ENCODE peak calls at places on chromosomes 1 and 21, in six cellular contexts. One of them, this sample, is unnamed.

GRCh38 chr1:15070145-15070748 is 83.3 kb upstream of the TMEM51 start:
- DNase-seq in mammary epithelial cell: no peak
- DNase-seq in PC-3: no peak
- DNase-seq in psoas muscle: no peak
- DNase-seq in IMR-90: no peak
- DNase-seq in CD4-positive, alpha-beta T cell: no peak
- DNase-seq in this sample: no peak

GRCh38 chr1:228154685-228155571 is 5.2 kb downstream of the GJC2 start:
- DNase-seq in mammary epithelial cell: peak; percentile 44
- DNase-seq in PC-3: no peak
- DNase-seq in psoas muscle: no peak
- DNase-seq in IMR-90: no peak
- DNase-seq in CD4-positive, alpha-beta T cell: no peak
- DNase-seq in this sample: peak; percentile 11

GRCh38 chr1:179228783-179229213 is 679 bp downstream of the ABL2 start:
- DNase-seq in mammary epithelial cell: no peak
- DNase-seq in PC-3: peak; percentile 6
- DNase-seq in psoas muscle: peak; percentile 41
- DNase-seq in IMR-90: peak; percentile 15
- DNase-seq in CD4-positive, alpha-beta T cell: no peak
- DNase-seq in this sample: peak; percentile 40

GRCh38 chr1:53702287-53702805 is 36.6 kb downstream of the GLIS1 start:
- DNase-seq in mammary epithelial cell: no peak
- DNase-seq in PC-3: no peak
- DNase-seq in psoas muscle: no peak
- DNase-seq in IMR-90: no peak
- DNase-seq in CD4-positive, alpha-beta T cell: no peak
- DNase-seq in this sample: no peak

GRCh38 chr21:25518491-25518911 is 88.8 kb downstream of the MRPL39 start:
- DNase-seq in mammary epithelial cell: peak; percentile 5
- DNase-seq in PC-3: peak; percentile 8
- DNase-seq in psoas muscle: no peak
- DNase-seq in IMR-90: no peak
- DNase-seq in CD4-positive, alpha-beta T cell: no peak
- DNase-seq in this sample: no peak

GRCh38 chr1:110673805-110674336 is 869 bp downstream of the KCNA3 start:
- DNase-seq in mammary epithelial cell: no peak
- DNase-seq in PC-3: no peak
- DNase-seq in psoas muscle: no peak
- DNase-seq in IMR-90: no peak
- DNase-seq in CD4-positive, alpha-beta T cell: peak; percentile 16
- DNase-seq in this sample: no peak

GRCh38 chr1:206590025-206590834 is 22.0 kb downstream of the EIF2D start:
- DNase-seq in mammary epithelial cell: peak; percentile 96
- DNase-seq in PC-3: peak; percentile 98
- DNase-seq in psoas muscle: no peak
- DNase-seq in IMR-90: peak; percentile 80
- DNase-seq in CD4-positive, alpha-beta T cell: no peak
- DNase-seq in this sample: no peak

GRCh38 chr1:240635466-240636256 is 23.7 kb upstream of the GREM2 start:
- DNase-seq in mammary epithelial cell: no peak
- DNase-seq in PC-3: no peak
- DNase-seq in psoas muscle: no peak
- DNase-seq in IMR-90: no peak
- DNase-seq in CD4-positive, alpha-beta T cell: no peak
- DNase-seq in this sample: no peak

GRCh38 chr1:14263671-14264070 is 334.8 kb upstream of the KAZN start:
- DNase-seq in mammary epithelial cell: no peak
- DNase-seq in PC-3: no peak
- DNase-seq in psoas muscle: no peak
- DNase-seq in IMR-90: no peak
- DNase-seq in CD4-positive, alpha-beta T cell: no peak
- DNase-seq in this sample: no peak

GRCh38 chr1:93499533-93499932 is 51.6 kb downstream of the FNBP1L start:
- DNase-seq in mammary epithelial cell: no peak
- DNase-seq in PC-3: no peak
- DNase-seq in psoas muscle: no peak
- DNase-seq in IMR-90: no peak
- DNase-seq in CD4-positive, alpha-beta T cell: no peak
- DNase-seq in this sample: no peak

GRCh38 chr1:51576085-51576444 is 40.8 kb upstream of the OSBPL9 start:
- DNase-seq in mammary epithelial cell: no peak
- DNase-seq in PC-3: no peak
- DNase-seq in psoas muscle: no peak
- DNase-seq in IMR-90: no peak
- DNase-seq in CD4-positive, alpha-beta T cell: no peak
- DNase-seq in this sample: no peak

GRCh38 chr1:2814511-2815075 is 13.1 kb upstream of the TTC34 start:
- DNase-seq in mammary epithelial cell: no peak
- DNase-seq in PC-3: no peak
- DNase-seq in psoas muscle: peak; percentile 1
- DNase-seq in IMR-90: no peak
- DNase-seq in CD4-positive, alpha-beta T cell: no peak
- DNase-seq in this sample: no peak

GRCh38 chr1:181087400-181087901 is 1.0 kb upstream of the IER5 start:
- DNase-seq in mammary epithelial cell: no peak
- DNase-seq in PC-3: no peak
- DNase-seq in psoas muscle: no peak
- DNase-seq in IMR-90: no peak
- DNase-seq in CD4-positive, alpha-beta T cell: no peak
- DNase-seq in this sample: no peak

GRCh38 chr1:99535470-99536164 is 110.3 kb upstream of the PALMD start:
- DNase-seq in mammary epithelial cell: peak; percentile 61
- DNase-seq in PC-3: peak; percentile 83
- DNase-seq in psoas muscle: no peak
- DNase-seq in IMR-90: peak; percentile 41
- DNase-seq in CD4-positive, alpha-beta T cell: no peak
- DNase-seq in this sample: no peak

GRCh38 chr1:35929730-35930592 is 944 bp upstream of the AGO3 start:
- DNase-seq in mammary epithelial cell: peak; percentile 56
- DNase-seq in PC-3: peak; percentile 54
- DNase-seq in psoas muscle: peak; percentile 41
- DNase-seq in IMR-90: peak; percentile 42
- DNase-seq in CD4-positive, alpha-beta T cell: peak; percentile 8
- DNase-seq in this sample: peak; percentile 53

GRCh38 chr1:78420185-78420584 is 70.6 kb upstream of the PTGFR start:
- DNase-seq in mammary epithelial cell: no peak
- DNase-seq in PC-3: no peak
- DNase-seq in psoas muscle: no peak
- DNase-seq in IMR-90: peak; percentile 27
- DNase-seq in CD4-positive, alpha-beta T cell: no peak
- DNase-seq in this sample: no peak

GRCh38 chr1:71640131-71640530 is 559.3 kb upstream of the ZRANB2 start:
- DNase-seq in mammary epithelial cell: no peak
- DNase-seq in PC-3: no peak
- DNase-seq in psoas muscle: no peak
- DNase-seq in IMR-90: no peak
- DNase-seq in CD4-positive, alpha-beta T cell: no peak
- DNase-seq in this sample: no peak

GRCh38 chr1:9990944-9991343 is 6.1 kb upstream of the RBP7 start:
- DNase-seq in mammary epithelial cell: no peak
- DNase-seq in PC-3: no peak
- DNase-seq in psoas muscle: no peak
- DNase-seq in IMR-90: no peak
- DNase-seq in CD4-positive, alpha-beta T cell: no peak
- DNase-seq in this sample: peak; percentile 19

GRCh38 chr1:90723561-90724108 is 6.5 kb upstream of the BARHL2 start:
- DNase-seq in mammary epithelial cell: no peak
- DNase-seq in PC-3: no peak
- DNase-seq in psoas muscle: no peak
- DNase-seq in IMR-90: no peak
- DNase-seq in CD4-positive, alpha-beta T cell: no peak
- DNase-seq in this sample: no peak

GRCh38 chr1:214648776-214649175 is 45.8 kb downstream of the CENPF start:
- DNase-seq in mammary epithelial cell: no peak
- DNase-seq in PC-3: no peak
- DNase-seq in psoas muscle: no peak
- DNase-seq in IMR-90: no peak
- DNase-seq in CD4-positive, alpha-beta T cell: no peak
- DNase-seq in this sample: no peak

GRCh38 chr1:228039006-228039481 is 32.2 kb downstream of the WNT3A start:
- DNase-seq in mammary epithelial cell: no peak
- DNase-seq in PC-3: no peak
- DNase-seq in psoas muscle: no peak
- DNase-seq in IMR-90: no peak
- DNase-seq in CD4-positive, alpha-beta T cell: no peak
- DNase-seq in this sample: no peak

GRCh38 chr1:164685656-164686055 is 126.7 kb downstream of the PBX1 start:
- DNase-seq in mammary epithelial cell: no peak
- DNase-seq in PC-3: no peak
- DNase-seq in psoas muscle: no peak
- DNase-seq in IMR-90: no peak
- DNase-seq in CD4-positive, alpha-beta T cell: no peak
- DNase-seq in this sample: no peak

GRCh38 chr1:38015978-38016640 is 3.6 kb downstream of the UTP11 start:
- DNase-seq in mammary epithelial cell: no peak
- DNase-seq in PC-3: no peak
- DNase-seq in psoas muscle: peak; percentile 54
- DNase-seq in IMR-90: peak; percentile 35
- DNase-seq in CD4-positive, alpha-beta T cell: no peak
- DNase-seq in this sample: no peak

GRCh38 chr1:58524353-58524945 is 22.1 kb downstream of the OMA1 start:
- DNase-seq in mammary epithelial cell: no peak
- DNase-seq in PC-3: no peak
- DNase-seq in psoas muscle: no peak
- DNase-seq in IMR-90: peak; percentile 85
- DNase-seq in CD4-positive, alpha-beta T cell: no peak
- DNase-seq in this sample: no peak

GRCh38 chr1:115764541-115764940 is 4.0 kb downstream of the CASQ2 start:
- DNase-seq in mammary epithelial cell: peak; percentile 42
- DNase-seq in PC-3: peak; percentile 83
- DNase-seq in psoas muscle: no peak
- DNase-seq in IMR-90: peak; percentile 18
- DNase-seq in CD4-positive, alpha-beta T cell: no peak
- DNase-seq in this sample: no peak
- TF ChIP-seq CTCF in mammary epithelial cell: peak; percentile 69
- TF ChIP-seq CTCF in PC-3: peak; percentile 79
- TF ChIP-seq CTCF in psoas muscle: peak; percentile 18
- TF ChIP-seq CTCF in IMR-90: peak; percentile 42
- TF ChIP-seq CTCF in CD4-positive, alpha-beta T cell: no peak
- TF ChIP-seq CTCF in this sample: peak; percentile 58

GRCh38 chr1:81170721-81171120 is 630.0 kb upstream of the ADGRL2 start:
- DNase-seq in mammary epithelial cell: no peak
- DNase-seq in PC-3: no peak
- DNase-seq in psoas muscle: no peak
- DNase-seq in IMR-90: no peak
- DNase-seq in CD4-positive, alpha-beta T cell: no peak
- DNase-seq in this sample: no peak
- H3K9me3 ChIP-seq in mammary epithelial cell: peaks cover 3% of the 10 kb centered on the region
- H3K9me3 ChIP-seq in PC-3: no peaks in the 10 kb centered on the region
- H3K9me3 ChIP-seq in psoas muscle: peaks cover 20% of the 10 kb centered on the region
- H3K9me3 ChIP-seq in IMR-90: peaks cover 6% of the 10 kb centered on the region
- H3K9me3 ChIP-seq in CD4-positive, alpha-beta T cell: peaks cover 21% of the 10 kb centered on the region
- H3K9me3 ChIP-seq in this sample: peaks cover 52% of the 10 kb centered on the region

DNA sequence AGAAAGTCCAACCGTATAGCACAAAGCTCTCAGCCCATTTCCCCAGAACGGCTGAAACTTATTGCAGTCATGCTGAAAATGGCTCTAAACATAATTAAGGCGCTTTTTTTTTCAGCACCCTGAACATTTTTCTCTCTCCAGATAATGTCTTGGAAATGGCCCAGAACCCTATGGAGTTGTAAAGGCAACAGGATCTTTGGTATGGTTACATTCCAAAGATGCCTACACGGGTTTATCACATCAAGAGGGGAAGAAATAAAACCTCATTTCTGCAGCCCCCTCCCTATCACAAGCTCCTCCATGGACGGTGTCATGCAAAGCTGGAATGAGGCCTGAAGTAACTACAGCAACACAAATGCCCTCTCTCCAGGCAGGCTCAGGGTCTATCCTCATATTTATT is 126.3 kb upstream of the GALNT2 start:
- DNase-seq in mammary epithelial cell: no peak
- DNase-seq in PC-3: peak; percentile 30
- DNase-seq in psoas muscle: no peak
- DNase-seq in IMR-90: peak; percentile 6
- DNase-seq in CD4-positive, alpha-beta T cell: no peak
- DNase-seq in this sample: no peak
- H3K27ac ChIP-seq in mammary epithelial cell: no peak overlapping the region
- H3K27ac ChIP-seq in PC-3: no peak overlapping the region
- H3K27ac ChIP-seq in psoas muscle: no peak overlapping the region
- H3K27ac ChIP-seq in IMR-90: no peak overlapping the region
- H3K27ac ChIP-seq in CD4-positive, alpha-beta T cell: no peak overlapping the region
- H3K27ac ChIP-seq in this sample: no peak overlapping the region

GRCh38 chr1:153978274-153978909 is 918 bp upstream of the JTB start:
- DNase-seq in mammary epithelial cell: no peak
- DNase-seq in PC-3: no peak
- DNase-seq in psoas muscle: no peak
- DNase-seq in IMR-90: no peak
- DNase-seq in CD4-positive, alpha-beta T cell: no peak
- DNase-seq in this sample: no peak

GRCh38 chr1:153973071-153973470 is 4.4 kb downstream of the JTB start:
- DNase-seq in mammary epithelial cell: no peak
- DNase-seq in PC-3: no peak
- DNase-seq in psoas muscle: no peak
- DNase-seq in IMR-90: no peak
- DNase-seq in CD4-positive, alpha-beta T cell: no peak
- DNase-seq in this sample: no peak

GRCh38 chr1:153976819-153977249 is 640 bp downstream of the JTB start:
- DNase-seq in mammary epithelial cell: no peak
- DNase-seq in PC-3: no peak
- DNase-seq in psoas muscle: no peak
- DNase-seq in IMR-90: no peak
- DNase-seq in CD4-positive, alpha-beta T cell: no peak
- DNase-seq in this sample: no peak

GRCh38 chr1:153973478-153973877 is 4.0 kb downstream of the JTB start:
- DNase-seq in mammary epithelial cell: no peak
- DNase-seq in PC-3: no peak
- DNase-seq in psoas muscle: no peak
- DNase-seq in IMR-90: no peak
- DNase-seq in CD4-positive, alpha-beta T cell: no peak
- DNase-seq in this sample: no peak

DNA sequence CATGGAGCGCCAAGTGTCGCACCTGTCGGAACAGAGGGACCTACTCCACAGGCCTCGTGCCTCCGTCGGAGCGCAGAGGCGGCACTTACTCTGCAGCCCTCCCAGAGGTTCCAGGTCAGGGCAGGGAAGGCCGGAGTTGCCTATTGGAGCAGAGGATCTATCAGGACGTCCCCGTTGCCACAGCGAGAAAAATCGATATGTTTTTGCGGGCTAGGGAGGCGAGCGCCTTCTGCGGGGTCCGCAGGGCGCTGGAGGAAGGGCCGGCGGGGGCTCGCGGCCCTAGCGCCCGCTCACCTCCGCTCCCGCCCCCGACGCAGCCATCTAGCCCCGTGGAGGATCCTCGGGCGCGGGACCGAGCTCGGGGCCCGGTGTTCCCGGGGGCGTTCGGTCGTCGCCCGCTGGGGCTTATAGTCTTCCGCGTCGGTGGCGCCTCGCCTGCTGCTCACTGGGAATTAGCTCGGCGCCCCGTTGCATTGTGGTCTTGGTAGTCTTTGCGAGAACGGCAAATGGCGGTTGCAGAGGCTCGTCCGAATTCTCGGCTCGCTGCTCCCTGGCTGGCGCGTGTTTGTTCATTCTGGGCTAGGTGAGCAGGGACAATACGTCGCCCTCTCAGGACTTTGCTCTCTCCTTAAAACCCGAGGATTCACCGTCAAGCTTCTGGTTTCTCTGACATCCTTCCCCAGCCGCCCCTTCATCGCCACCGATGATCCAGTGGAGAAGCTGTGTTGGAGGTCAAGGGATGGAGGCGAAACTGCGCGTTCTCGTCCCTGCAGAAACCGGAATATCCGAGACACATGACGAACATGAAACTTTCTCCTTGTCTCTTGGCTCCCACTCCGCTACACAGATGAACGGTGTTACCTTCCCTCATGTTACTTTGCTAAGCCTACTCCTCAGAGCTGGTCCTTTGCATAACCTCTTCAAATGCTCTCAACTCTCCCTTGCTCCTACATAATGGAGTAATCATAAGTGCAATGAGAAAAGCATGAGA is at the start of gene JTB:
- DNase-seq in mammary epithelial cell: peak; percentile 77
- DNase-seq in PC-3: peak; percentile 89
- DNase-seq in psoas muscle: peak; percentile 89
- DNase-seq in IMR-90: peak; percentile 78
- DNase-seq in CD4-positive, alpha-beta T cell: peak; percentile 77
- DNase-seq in this sample: peak; percentile 90
- TF ChIP-seq CTCF in mammary epithelial cell: no peak
- TF ChIP-seq CTCF in PC-3: no peak
- TF ChIP-seq CTCF in psoas muscle: no peak
- TF ChIP-seq CTCF in IMR-90: no peak
- TF ChIP-seq CTCF in CD4-positive, alpha-beta T cell: no peak
- TF ChIP-seq CTCF in this sample: peak; percentile 13